ENCODE peak calls at places on chromosomes 11 and 22, in four cellular contexts. J is lower leg skin, D is transverse colon, U is ovary. P is an unnamed sample.

GRCh38 chr11:124644426-124645280 is 22.0 kb downstream of the TBRG1 start:
- DNase-seq in J (peak), D (peak), U (peak), P (peak)

GRCh38 chr11:25981998-25982397 is 349.9 kb upstream of the ANO3 start:
- DNase-seq in J (no peak), D (no peak), U (no peak), P (no peak)

GRCh38 chr22:46726066-46726985 is 11.7 kb downstream of the CERK start:
- DNase-seq in J (no peak), D (no peak), U (no peak), P (no peak)

GRCh38 chr11:17354070-17354924 is 2.7 kb downstream of the NCR3LG1 start:
- DNase-seq in J (no peak), D (peak), U (no peak), P (peak)

GRCh38 chr11:8426076-8426475 is 162.4 kb upstream of the LMO1 start:
- DNase-seq in J (no peak), D (no peak), U (no peak), P (no peak)

GRCh38 chr11:36622431-36623136 is 24.5 kb upstream of the RAG2 start:
- DNase-seq in J (no peak), D (no peak), U (no peak), P (no peak)

GRCh38 chr11:122781378-122782040 is 56.8 kb upstream of the CRTAM start:
- DNase-seq in J (peak), D (peak), U (peak), P (peak)

GRCh38 chr11:94998285-94998684 is 24.8 kb downstream of the KDM4D start:
- DNase-seq in J (peak), D (no peak), U (no peak), P (no peak)

GRCh38 chr11:35144103-35144741 is 5.3 kb downstream of the CD44 start:
- DNase-seq in J (no peak), D (peak), U (no peak), P (no peak)

GRCh38 chr11:18527512-18527911 is 770 bp upstream of the TSG101 start:
- DNase-seq in J (no peak), D (no peak), U (no peak), P (no peak)

GRCh38 chr22:35363571-35364086 is 17.3 kb upstream of the HMOX1 start:
- DNase-seq in J (no peak), D (no peak), U (no peak), P (no peak)

GRCh38 chr11:33682446-33682845 is 18.2 kb downstream of the C11orf91 start:
- DNase-seq in J (no peak), D (no peak), U (no peak), P (no peak)

GRCh38 chr11:17021550-17021949 is 7.3 kb upstream of the PLEKHA7 start:
- DNase-seq in J (no peak), D (no peak), U (no peak), P (no peak)

GRCh38 chr11:59176330-59176729 is 4.4 kb downstream of the DTX4 start:
- DNase-seq in J (no peak), D (no peak), U (no peak), P (no peak)

GRCh38 chr11:69123593-69124545 is 31.9 kb upstream of the SMIM38 start:
- DNase-seq in J (no peak), D (no peak), U (peak), P (no peak)

GRCh38 chr11:5081405-5081804 is 12.0 kb downstream of the OR52E1 start:
- DNase-seq in J (no peak), D (no peak), U (no peak), P (no peak)

DNA sequence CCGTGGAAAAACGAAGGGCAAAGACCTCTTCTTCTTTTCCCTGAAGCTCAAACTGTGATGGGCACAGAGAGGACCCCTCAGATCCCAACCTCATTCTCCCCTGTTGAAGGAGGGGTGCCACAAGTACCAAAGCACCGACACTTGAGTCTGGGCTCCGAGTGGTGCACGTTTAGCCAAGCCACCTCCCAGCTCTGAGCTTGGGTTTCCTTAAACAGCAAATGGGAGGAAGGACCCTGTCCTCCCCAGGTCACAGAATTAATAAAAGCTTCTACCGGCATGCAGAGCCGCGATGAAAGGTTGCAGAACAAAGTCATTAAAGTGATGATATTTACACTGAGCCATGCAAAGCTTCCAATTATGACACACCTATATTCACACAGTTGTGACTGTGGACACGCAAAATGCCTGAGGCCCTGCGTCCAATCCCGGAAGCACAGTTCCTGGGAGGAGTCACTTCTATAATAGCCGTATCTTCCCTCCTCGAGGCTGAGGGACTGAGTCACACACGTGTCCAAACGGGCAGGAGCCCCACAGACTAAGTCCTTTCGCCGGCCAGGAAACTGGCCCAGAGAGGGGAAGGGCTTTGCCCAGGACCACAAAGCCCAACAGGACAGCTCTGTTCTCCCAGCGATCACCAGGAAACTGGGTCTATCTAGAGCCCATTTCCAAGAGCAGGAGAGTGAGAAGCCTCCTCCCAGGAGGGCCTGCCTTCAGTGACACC is 922 bp upstream of the CSNK1E start:
- DNase-seq in J (peak), D (peak), U (peak), P (peak)
- TF ChIP-seq POLR2A in J (no peak), D (peak), U (no peak), P (peak)

GRCh38 chr22:37370306-37370979 is 56.8 kb downstream of the ELFN2 start:
- DNase-seq in J (no peak), D (peak), U (no peak), P (no peak)
- H3K4me3 ChIP-seq in J (no peak), D (no peak), U (no peak), P (no peak)

GRCh38 chr11:107853070-107853469 is 5.5 kb downstream of the SLC35F2 start:
- DNase-seq in J (peak), D (no peak), U (no peak), P (no peak)
- TF ChIP-seq POLR2A in J (no peak), D (no peak), U (no peak), P (no peak)

DNA sequence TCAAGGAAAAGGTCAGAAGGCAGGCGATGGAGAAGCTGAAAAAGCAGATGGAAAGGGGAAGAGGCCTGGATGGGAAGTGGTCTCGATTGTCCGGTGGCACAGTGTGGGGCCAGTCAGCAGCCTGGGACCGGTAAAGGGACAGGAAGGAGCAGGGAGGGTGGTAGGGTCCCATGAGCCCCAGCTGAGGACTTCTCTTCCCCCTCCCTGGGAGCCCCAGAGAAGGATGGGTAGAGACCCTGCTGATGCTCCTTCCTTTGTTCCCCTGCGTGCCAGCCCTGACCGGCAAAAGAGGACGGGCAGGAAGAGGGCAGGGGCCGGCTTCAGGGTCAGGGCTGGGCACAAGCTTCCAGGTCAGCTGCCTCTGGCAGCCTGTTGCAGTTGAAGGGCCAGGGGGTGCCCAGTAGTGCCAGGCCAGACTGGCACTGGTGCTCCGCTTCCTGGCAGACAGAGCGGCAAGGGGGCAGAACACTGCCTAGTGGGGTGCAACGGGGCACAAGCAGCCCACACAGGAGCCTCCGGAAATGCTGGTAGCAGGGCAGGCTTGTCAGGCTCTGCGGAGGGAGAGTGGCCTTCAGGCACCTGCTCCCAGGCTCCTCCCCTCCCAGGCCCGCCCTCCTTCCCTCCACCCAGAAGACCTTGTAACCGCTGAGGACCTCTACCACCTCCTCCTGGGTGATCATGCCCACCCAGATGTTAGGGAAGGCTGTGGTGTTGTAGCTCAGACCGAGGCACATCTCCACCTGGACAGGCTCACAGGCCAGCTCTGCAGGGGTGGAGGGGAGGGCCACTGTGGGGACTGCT is 739 bp upstream of the C1QTNF5 start:
- DNase-seq in J (no peak), D (no peak), U (no peak), P (no peak)
- H3K4me3 ChIP-seq in J (no peak), D (no peak), U (no peak), P (no peak)

DNA sequence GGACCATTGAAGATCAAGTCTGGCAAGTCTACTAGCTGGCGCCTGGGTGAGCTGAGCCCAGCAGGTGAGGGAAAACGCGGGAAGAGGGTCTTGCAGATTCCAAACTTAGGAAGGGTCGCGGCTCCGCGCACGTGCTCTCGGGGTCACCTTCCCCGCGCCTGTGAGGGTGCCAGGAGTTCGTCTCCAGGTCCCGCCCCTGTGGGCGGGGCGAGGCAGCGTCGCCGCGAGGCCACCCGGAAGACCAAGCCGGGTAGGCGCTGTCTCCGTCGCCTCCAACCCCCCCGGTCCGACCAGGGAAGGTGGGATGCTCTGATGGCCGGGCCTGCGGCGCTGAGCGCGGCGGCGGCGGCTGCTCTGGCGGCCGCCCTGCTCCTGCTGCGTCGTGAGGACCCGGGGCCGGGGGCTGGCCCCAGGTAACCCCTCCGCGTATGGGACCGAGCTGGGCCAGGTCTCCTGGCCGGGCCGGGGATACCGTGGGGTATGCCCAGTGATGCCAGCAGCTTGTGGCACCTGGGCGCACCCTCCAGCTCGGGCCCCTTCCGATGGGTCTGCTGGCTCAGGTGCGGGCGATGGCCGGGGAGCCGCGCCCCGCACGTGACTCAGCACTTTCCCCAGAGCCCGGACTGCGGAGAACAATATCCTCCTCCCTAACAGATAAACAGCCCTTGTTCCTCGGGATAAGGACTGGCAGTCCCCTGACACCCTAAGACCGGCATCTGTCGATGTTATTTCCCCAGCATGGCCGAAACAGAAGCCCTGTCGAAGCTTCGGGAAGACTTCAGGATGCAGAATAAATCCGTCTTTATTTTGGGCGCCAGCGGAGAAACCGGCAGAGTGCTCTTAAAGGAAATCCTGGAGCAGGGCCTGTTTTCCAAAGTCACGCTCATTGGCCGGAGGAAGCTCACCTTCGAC is at the start of gene HTATIP2:
- DNase-seq in J (peak), D (peak), U (peak), P (peak)
- TF ChIP-seq POLR2A in J (no peak), D (peak), U (no peak), P (peak)

P was measured in uterus.